ENCODE peak calls at places on chromosomes 5 and 9, in six cellular contexts. J is WTC11, Q is HepG2, P is H1, V is K562, Z is GM12878. C is an unnamed sample.

GRCh38 chr5:179805070-179805528 is 1.6 kb downstream of the MGAT4B start:
- DNase-seq in J (no peak), Q (no peak), P (no peak), V (no peak), Z (no peak), C (no peak)

GRCh38 chr9:4280605-4281004 is 19.3 kb downstream of the GLIS3 start:
- DNase-seq in J (no peak), Q (no peak), P (no peak), V (no peak), Z (no peak), C (no peak)

GRCh38 chr5:135333737-135334515 is 65.1 kb downstream of the MACROH2A1 start:
- DNase-seq in J (no peak), Q (no peak), P (no peak), V (peak; percentile 35), Z (no peak), C (no peak)

GRCh38 chr9:89815903-89816573 is 211.2 kb downstream of the GADD45G start:
- DNase-seq in J (no peak), Q (no peak), P (no peak), V (no peak), Z (peak; percentile 69), C (no peak)

GRCh38 chr5:52674815-52675545 is 112.7 kb upstream of the ITGA1 start:
- DNase-seq in J (no peak), Q (no peak), P (no peak), V (no peak), Z (no peak), C (no peak)

GRCh38 chr9:6646028-6646636 is 603 bp upstream of the GLDC start:
- DNase-seq in J (no peak), Q (peak; percentile 18), P (no peak), V (no peak), Z (no peak), C (no peak)

GRCh38 chr5:123028222-123028621 is 8.3 kb downstream of the PPIC start:
- DNase-seq in J (no peak), Q (no peak), P (no peak), V (no peak), Z (no peak), C (no peak)

GRCh38 chr5:35803221-35803651 is 53.5 kb upstream of the IL7R start:
- DNase-seq in J (peak; percentile 26), Q (no peak), P (no peak), V (no peak), Z (no peak), C (no peak)

GRCh38 chr5:73726071-73726470 is 100.1 kb downstream of the ARHGEF28 start:
- DNase-seq in J (no peak), Q (no peak), P (no peak), V (no peak), Z (no peak), C (no peak)

GRCh38 chr5:94218374-94218773 is 400.0 kb downstream of the KIAA0825 start:
- DNase-seq in J (no peak), Q (peak; percentile 21), P (no peak), V (no peak), Z (no peak), C (no peak)

GRCh38 chr5:37533851-37534250 is 154.7 kb downstream of the WDR70 start:
- DNase-seq in J (no peak), Q (no peak), P (no peak), V (no peak), Z (no peak), C (peak; percentile 71)
- TF ChIP-seq ATF3 in J (no peak), Q (no peak), P (no peak), V (no peak), Z (no peak), C (no peak)

DNA sequence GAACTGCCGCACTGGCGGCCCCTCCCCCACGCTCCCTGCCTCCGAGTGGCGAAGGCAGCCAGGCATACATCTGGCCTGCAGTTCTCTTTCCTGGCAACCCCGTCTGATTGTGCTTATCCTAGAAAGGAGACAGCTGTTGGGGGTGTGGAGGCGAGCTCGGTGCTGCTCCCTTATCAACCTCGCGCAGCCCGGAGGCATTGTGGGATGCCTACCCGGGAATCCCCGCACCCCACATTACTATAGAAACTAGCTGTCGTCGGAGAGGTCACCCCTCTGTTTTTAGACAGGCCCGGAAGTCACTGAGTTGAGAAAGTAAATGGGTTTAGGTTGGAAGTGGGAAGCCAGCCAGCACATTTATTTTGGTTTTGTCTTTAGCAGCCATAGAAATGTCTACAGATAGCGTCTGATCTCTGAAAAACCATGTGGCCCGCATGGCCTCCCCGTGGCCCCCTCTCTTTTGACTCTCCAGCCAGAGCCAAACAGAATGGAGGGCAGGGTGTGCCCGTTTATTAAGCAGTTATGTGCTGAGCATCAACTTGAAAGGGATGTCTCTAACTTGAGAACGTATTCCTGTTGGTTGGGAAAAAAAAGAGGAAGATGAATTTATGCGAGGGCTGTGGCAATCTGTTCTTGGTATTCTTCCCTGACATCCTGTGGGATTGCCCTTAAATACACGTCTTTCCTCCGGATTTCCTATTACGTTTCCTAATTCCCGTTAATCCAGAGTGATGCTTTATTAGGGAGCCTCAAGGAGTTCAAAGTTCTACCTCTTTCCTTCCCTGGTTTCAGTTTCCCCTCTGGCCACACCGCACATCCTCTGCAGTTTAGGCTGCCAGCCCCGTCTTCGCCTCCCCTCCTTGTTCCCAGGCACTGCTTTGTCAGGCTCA is 3.9 kb downstream of the STC2 start:
- DNase-seq in J (no peak), Q (no peak), P (no peak), V (peak; percentile 71), Z (no peak), C (no peak)
- TF ChIP-seq MAX in J (no peak), Q (no peak), P (no peak), V (peak; percentile 26), Z (no peak), C (no peak)

GRCh38 chr5:14471557-14471956 is 110.0 kb upstream of the OTULINL start:
- DNase-seq in J (no peak), Q (no peak), P (no peak), V (no peak), Z (no peak), C (no peak)
- TF ChIP-seq ATF3 in J (no peak), Q (no peak), P (no peak), V (no peak), Z (no peak), C (no peak)

GRCh38 chr5:157284458-157285212 is 18.7 kb downstream of the CYFIP2 start:
- DNase-seq in J (no peak), Q (no peak), P (no peak), V (no peak), Z (no peak), C (no peak)
- TF ChIP-seq MAX in J (no peak), Q (no peak), P (no peak), V (no peak), Z (no peak), C (no peak)

DNA sequence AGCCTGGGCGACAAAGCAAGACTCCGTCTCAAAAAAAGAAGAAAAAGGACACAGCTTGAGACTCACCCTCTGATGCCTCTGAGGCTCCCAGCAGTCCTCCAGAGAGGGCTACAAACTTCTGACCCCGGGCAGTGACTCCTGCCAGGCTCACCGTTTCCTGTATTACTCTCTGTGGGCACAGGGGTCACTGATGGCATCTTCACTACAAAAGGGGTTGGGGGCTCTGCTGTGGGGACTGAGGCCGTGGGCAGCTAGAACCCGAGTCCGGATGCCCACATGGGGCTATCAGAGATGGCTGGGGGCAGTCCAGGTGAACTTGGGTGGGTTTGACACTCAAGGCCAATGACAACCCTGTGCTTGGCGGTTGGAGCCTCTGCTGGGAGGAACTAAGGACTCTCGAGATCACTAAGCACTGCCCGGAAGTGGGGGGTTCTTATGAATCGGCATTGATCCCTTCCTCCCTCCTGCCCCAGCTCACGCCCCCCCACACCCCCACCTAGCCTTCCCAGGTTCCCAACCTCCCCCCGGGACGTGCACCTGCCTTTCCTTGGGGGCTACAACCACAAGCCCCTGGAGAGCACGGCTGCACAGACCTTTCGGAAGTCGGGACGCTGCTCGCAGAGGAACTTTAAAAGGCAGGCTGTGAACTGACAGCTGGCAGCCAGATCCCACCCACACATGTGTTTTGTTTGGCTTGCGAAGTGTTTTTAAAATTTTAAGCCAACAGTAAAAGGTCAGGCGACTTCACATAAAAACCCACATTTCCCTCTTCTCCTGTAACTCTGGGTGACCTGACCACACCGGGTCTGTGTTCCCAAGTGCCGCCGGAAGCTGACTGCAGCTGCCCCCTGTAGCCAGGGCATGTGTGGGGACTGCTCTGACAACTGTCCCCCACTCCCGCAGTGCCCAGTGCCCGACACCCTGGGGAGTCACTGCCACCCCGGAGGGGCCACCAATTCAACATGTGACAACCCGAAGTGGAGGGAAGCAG is 5.0 kb upstream of the RALGDS start:
- DNase-seq in J (no peak), Q (no peak), P (no peak), V (no peak), Z (no peak), C (no peak)
- TF ChIP-seq ATF3 in J (no peak), Q (no peak), P (no peak), V (no peak), Z (no peak), C (no peak)

C was measured in HCT116.